ENCODE peak calls at places on chromosomes 12 and 14, in eight cellular contexts. G, F, I, B, A, E, D and Z are unnamed samples.

GRCh38 chr14:106844608-106845285 is 1318.4 kb downstream of the TMEM121 start:
- DNase-seq in G (no peak), F (no peak), I (no peak), B (peak; percentile 82), A (peak; percentile 53), E (no peak), D (no peak), Z (no peak)

GRCh38 chr12:3490848-3491382 is at the start of gene PRMT8:
- DNase-seq in G (peak; percentile 18), F (no peak), I (no peak), B (no peak), A (no peak), E (peak; percentile 61), D (peak; percentile 5), Z (peak; percentile 30)

GRCh38 chr14:77151918-77152588 is 10.5 kb upstream of the ZDHHC22 start:
- DNase-seq in G (peak; percentile 52), F (peak; percentile 28), I (peak; percentile 52), B (no peak), A (no peak), E (no peak), D (no peak), Z (no peak)

GRCh38 chr12:111881712-111882111 is 39.7 kb downstream of the MAPKAPK5 start:
- DNase-seq in G (no peak), F (no peak), I (no peak), B (no peak), A (no peak), E (no peak), D (no peak), Z (no peak)

GRCh38 chr12:25957898-25958253 is 606 bp upstream of the RASSF8 start:
- DNase-seq in G (peak; percentile 81), F (peak; percentile 82), I (peak; percentile 86), B (no peak), A (peak; percentile 29), E (no peak), D (peak; percentile 71), Z (peak; percentile 68)

GRCh38 chr14:104940526-104941150 is 16.0 kb downstream of the PLD4 start:
- DNase-seq in G (peak; percentile 11), F (peak; percentile 11), I (no peak), B (no peak), A (no peak), E (no peak), D (no peak), Z (no peak)

GRCh38 chr12:52517005-52517835 is 3.0 kb downstream of the KRT5 start:
- DNase-seq in G (no peak), F (no peak), I (peak; percentile 51), B (peak; percentile 21), A (no peak), E (no peak), D (no peak), Z (no peak)

GRCh38 chr12:104505095-104505819 is 48.5 kb downstream of the CHST11 start:
- DNase-seq in G (no peak), F (no peak), I (no peak), B (no peak), A (no peak), E (no peak), D (no peak), Z (no peak)

GRCh38 chr12:33605776-33606175 is 166.2 kb upstream of the SYT10 start:
- DNase-seq in G (peak; percentile 20), F (no peak), I (peak; percentile 47), B (no peak), A (no peak), E (no peak), D (no peak), Z (no peak)

GRCh38 chr14:21104448-21105060 is 3.7 kb downstream of the TMEM253 start:
- DNase-seq in G (peak; percentile 88), F (peak; percentile 77), I (peak; percentile 76), B (peak; percentile 77), A (peak; percentile 79), E (no peak), D (peak; percentile 72), Z (peak; percentile 60)

GRCh38 chr14:96016761-96017160 is 22.4 kb upstream of the C14orf132 start:
- DNase-seq in G (peak; percentile 10), F (peak; percentile 12), I (no peak), B (no peak), A (no peak), E (no peak), D (no peak), Z (no peak)

GRCh38 chr14:44010071-44010470 is 497.0 kb downstream of the FSCB start:
- DNase-seq in G (no peak), F (no peak), I (no peak), B (no peak), A (no peak), E (no peak), D (no peak), Z (no peak)

GRCh38 chr12:89783321-89784060 is 74.9 kb upstream of the ATP2B1 start:
- DNase-seq in G (peak; percentile 71), F (peak; percentile 67), I (no peak), B (no peak), A (no peak), E (no peak), D (no peak), Z (peak; percentile 72)

GRCh38 chr12:10095971-10096370 is 2.8 kb downstream of the CLEC1A start:
- DNase-seq in G (no peak), F (no peak), I (no peak), B (no peak), A (no peak), E (no peak), D (no peak), Z (no peak)

GRCh38 chr12:120495189-120495722 is 657 bp upstream of the DYNLL1 start:
- DNase-seq in G (peak; percentile 10), F (no peak), I (no peak), B (peak; percentile 48), A (no peak), E (no peak), D (no peak), Z (no peak)

GRCh38 chr14:66923251-66923650 is 266.0 kb upstream of the GARIN2 start:
- DNase-seq in G (no peak), F (no peak), I (no peak), B (no peak), A (no peak), E (no peak), D (no peak), Z (no peak)

GRCh38 chr14:66916421-66916820 is 272.8 kb upstream of the GARIN2 start:
- DNase-seq in G (no peak), F (no peak), I (no peak), B (no peak), A (no peak), E (no peak), D (no peak), Z (no peak)

GRCh38 chr14:66918527-66918926 is 270.7 kb upstream of the GARIN2 start:
- DNase-seq in G (no peak), F (no peak), I (no peak), B (no peak), A (no peak), E (no peak), D (no peak), Z (no peak)

GRCh38 chr14:66920196-66920595 is 269.0 kb upstream of the GARIN2 start:
- DNase-seq in G (peak; percentile 13), F (peak; percentile 17), I (no peak), B (no peak), A (no peak), E (no peak), D (no peak), Z (no peak)
- H3K36me3 ChIP-seq in G (no peaks in the 10 kb centered on the region), F (no peaks in the 10 kb centered on the region), I (no peaks in the 10 kb centered on the region), B (no peaks in the 10 kb centered on the region), A (peaks cover 45% of the 10 kb centered on the region), E (peaks cover 31% of the 10 kb centered on the region), D (no peaks in the 10 kb centered on the region), Z (no peaks in the 10 kb centered on the region)

DNA sequence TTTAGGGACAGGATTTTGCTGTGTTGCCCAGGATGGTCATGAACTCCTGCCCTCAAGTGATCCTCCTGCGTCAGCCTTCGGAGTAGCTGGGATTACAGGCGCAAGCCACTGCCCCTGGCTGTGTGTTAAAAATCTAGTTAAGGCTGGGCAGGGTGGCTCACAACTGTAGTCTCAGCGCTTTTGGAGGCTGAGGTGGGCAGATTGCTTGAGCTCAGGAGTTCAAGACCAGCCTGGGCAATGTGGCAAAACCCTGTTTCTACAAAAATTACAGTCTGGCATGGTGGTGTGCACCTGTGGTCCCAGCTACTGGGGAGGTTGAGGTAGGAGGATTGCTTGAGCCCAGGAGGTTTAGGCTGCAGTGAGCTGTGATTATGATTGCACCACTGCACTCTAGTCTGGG is 9.2 kb downstream of the DDIT3 start:
- DNase-seq in G (no peak), F (no peak), I (no peak), B (no peak), A (no peak), E (no peak), D (no peak), Z (no peak)
- H3K4me3 ChIP-seq in G (no peak overlapping the region), F (no peak overlapping the region), I (no peak overlapping the region), B (no peak overlapping the region), A (no peak overlapping the region), E (no peak overlapping the region), D (no peak overlapping the region), Z (no peak overlapping the region)

DNA sequence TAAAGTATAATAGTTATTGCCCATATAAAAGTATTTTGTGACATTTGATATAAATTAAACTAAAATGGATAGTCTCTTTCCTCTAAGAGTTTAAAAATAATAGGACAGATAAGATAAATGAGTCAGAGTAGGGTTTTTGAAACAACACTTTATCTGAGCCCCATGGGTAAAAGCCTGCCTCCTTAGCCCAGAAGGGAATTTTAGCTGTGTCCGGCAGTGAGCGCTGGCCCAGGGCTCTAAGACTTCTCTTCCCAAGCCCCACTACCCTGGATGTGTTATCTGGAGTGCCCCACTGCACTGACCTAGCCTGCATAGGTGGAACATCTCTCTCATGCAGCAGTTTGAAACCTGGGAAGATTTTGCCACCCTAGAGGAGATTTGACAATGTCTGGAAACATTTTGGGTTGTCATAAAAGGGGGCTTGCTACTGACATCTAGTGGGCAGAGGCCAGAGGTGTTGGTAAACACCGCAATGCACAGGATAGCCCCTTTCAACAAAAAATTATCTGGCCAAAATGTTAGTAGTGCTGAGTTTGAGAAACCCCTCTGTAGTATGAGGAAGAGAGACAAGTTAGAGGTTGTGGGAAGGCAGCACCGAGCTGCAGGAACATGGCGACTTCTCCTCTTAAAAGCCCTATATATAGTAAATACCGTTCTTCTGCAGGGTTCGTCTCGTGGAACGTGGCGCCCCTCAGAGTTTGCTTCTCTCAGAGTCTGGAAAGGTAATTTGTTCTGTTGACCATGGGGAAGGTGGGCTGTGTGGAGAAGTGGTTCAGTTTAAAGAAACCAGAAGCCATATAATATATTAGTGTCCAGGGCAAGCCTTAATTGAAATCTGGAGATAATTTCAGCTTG is 29.3 kb upstream of the ATF1 start:
- DNase-seq in G (peak; percentile 60), F (peak; percentile 33), I (no peak), B (no peak), A (no peak), E (peak; percentile 35), D (no peak), Z (no peak)
- H3K36me3 ChIP-seq in G (peaks cover 38% of the 10 kb centered on the region), F (peaks cover 26% of the 10 kb centered on the region), I (peaks cover 27% of the 10 kb centered on the region), B (peaks cover 35% of the 10 kb centered on the region), A (peaks cover 75% of the 10 kb centered on the region), E (peaks cover 93% of the 10 kb centered on the region), D (peaks cover 17% of the 10 kb centered on the region), Z (peaks cover 8% of the 10 kb centered on the region)

GRCh38 chr12:31970199-31970598 is 11.0 kb downstream of the RESF1 start:
- DNase-seq in G (no peak), F (no peak), I (peak; percentile 63), B (no peak), A (no peak), E (no peak), D (no peak), Z (no peak)
- H3K4me3 ChIP-seq in G (no peak overlapping the region), F (no peak overlapping the region), I (no peak overlapping the region), B (no peak overlapping the region), A (no peak overlapping the region), E (no peak overlapping the region), D (no peak overlapping the region), Z (no peak overlapping the region)